ENCODE peak calls at places on chromosomes 7 and 10, in eight cellular contexts. B is A549, O is HCT116, J is HepG2, S is GM12878, I is K562, Z is H1, M is endothelial cell of umbilical vein. A is an unnamed sample.

GRCh38 chr7:55565693-55566092 is 6.6 kb downstream of the VOPP1 start:
- DNase-seq in B (no peak), O (peak), J (peak), S (no peak), I (no peak), Z (no peak), M (no peak), A (no peak)

GRCh38 chr10:93954299-93954698 is 39.4 kb upstream of the PLCE1 start:
- DNase-seq in B (no peak), O (no peak), J (no peak), S (no peak), I (no peak), Z (no peak), M (no peak), A (no peak)

GRCh38 chr10:59593768-59594167 is 115.9 kb downstream of the SLC16A9 start:
- DNase-seq in B (no peak), O (no peak), J (no peak), S (no peak), I (no peak), Z (no peak), M (no peak), A (no peak)

GRCh38 chr10:29142516-29143314 is 146.2 kb upstream of the LYZL1 start:
- DNase-seq in B (no peak), O (no peak), J (no peak), S (no peak), I (peak), Z (no peak), M (no peak), A (no peak)

GRCh38 chr7:107179326-107180163 is 10.7 kb downstream of the HBP1 start:
- DNase-seq in B (peak), O (peak), J (no peak), S (no peak), I (no peak), Z (no peak), M (no peak), A (no peak)

GRCh38 chr10:35778344-35778743 is 136.2 kb upstream of the FZD8 start:
- DNase-seq in B (no peak), O (no peak), J (no peak), S (no peak), I (no peak), Z (no peak), M (peak), A (peak)

GRCh38 chr7:110943686-110944350 is 147.1 kb upstream of the LRRN3 start:
- DNase-seq in B (no peak), O (no peak), J (no peak), S (no peak), I (no peak), Z (no peak), M (no peak), A (no peak)

GRCh38 chr7:149817836-149818535 is 20.2 kb upstream of the ZNF862 start:
- DNase-seq in B (no peak), O (no peak), J (no peak), S (no peak), I (no peak), Z (no peak), M (no peak), A (no peak)

GRCh38 chr7:141475678-141476077 is 75.5 kb upstream of the AGK start:
- DNase-seq in B (no peak), O (no peak), J (no peak), S (no peak), I (no peak), Z (no peak), M (no peak), A (no peak)

GRCh38 chr10:127527891-127528290 is 21.2 kb upstream of the NPS start:
- DNase-seq in B (no peak), O (no peak), J (no peak), S (no peak), I (no peak), Z (no peak), M (no peak), A (no peak)

GRCh38 chr7:29370531-29371314 is 176.1 kb downstream of the CHN2 start:
- DNase-seq in B (no peak), O (peak), J (peak), S (no peak), I (no peak), Z (no peak), M (no peak), A (no peak)

GRCh38 chr10:43225787-43226153 is 41.1 kb downstream of the RASGEF1A start:
- DNase-seq in B (no peak), O (no peak), J (no peak), S (no peak), I (no peak), Z (no peak), M (no peak), A (no peak)

GRCh38 chr10:34731885-34732701 is 83.0 kb downstream of the PARD3 start:
- DNase-seq in B (no peak), O (no peak), J (no peak), S (no peak), I (no peak), Z (no peak), M (peak), A (no peak)
- TF ChIP-seq MAX in B (peak), O (no peak), J (no peak), S (no peak), I (no peak), Z (no peak), M (no peak), A (no peak)

DNA sequence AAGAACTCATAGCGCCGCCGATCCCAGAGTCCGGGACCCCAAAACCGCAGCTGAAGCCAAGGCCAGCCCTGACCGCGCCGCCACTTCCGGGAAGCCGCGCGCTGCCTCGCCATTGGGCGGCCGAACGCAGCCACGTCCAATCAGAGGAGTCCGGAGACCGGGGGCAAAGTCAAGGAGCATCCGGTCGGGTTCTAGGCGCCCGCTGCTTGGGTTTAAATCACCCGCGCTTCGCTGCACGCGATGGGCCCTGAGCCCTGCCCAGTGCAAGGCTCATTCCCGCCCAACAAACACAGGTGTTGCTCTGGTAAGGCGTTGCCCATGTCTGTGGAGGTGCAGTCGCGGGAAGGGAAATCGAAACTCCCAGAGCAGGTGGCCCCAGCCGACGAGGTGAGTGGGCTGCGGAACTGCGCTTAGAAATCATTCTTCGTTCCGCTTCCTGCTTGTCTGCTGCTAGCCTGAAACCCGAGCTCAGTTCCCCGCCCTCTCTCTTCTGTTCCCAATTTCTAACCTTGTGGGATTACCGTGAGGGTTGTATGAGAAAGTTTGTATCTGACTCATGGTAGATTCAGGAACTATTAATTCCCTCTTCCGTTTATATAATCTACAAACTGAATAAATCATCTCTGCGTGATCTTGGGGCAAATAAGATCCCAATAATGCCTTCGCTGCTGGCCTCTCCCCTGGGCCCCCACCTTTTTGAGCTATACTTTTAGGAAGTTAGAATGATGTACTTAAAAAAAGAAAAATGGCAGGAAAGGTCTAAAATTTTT is at the start of gene DCLRE1C:
- DNase-seq in B (peak), O (peak), J (peak), S (peak), I (peak), Z (no peak), M (peak), A (peak)
- TF ChIP-seq POLR2A in B (peak), O (peak), J (peak), S (peak), I (peak), Z (peak), M (peak), A (peak)

DNA sequence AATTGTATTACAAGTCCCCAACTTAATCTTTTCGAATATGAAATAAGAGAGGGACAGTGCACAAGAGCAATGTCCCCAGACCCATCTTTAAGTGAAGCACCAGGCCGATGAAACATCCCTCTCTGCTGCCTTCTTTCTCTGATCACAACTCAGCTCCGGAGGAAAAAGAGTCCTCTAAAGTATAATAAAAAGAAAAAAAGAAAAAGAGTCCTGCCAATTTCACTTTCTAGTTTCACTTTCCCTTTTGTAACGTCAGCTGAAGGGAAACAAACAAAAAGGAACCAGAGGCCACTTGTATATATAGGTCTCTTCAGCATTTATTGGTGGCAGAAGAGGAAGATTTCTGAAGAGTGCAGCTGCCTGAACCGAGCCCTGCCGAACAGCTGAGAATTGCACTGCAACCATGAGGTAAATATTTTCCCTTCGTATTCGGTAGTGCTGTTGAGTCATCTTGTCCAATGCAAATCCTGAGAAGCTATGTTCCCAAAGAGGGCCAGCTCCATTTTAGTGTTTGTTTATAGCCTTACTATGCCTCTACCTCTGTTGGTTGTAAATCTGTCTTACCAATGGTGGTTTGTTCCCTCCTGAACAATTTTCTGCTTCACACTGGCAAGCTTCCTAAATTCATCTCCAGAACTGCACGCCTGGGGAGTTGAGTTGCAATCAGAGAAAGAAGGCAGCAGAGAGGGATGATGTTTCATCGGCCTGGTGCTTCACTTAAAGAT is at the start of gene IFIT2:
- DNase-seq in B (peak), O (no peak), J (peak), S (peak), I (peak), Z (no peak), M (peak), A (peak)
- H3K4me3 ChIP-seq in B (peak), O (peak), J (peak), S (peak), I (peak), Z (no peak), M (peak), A (peak)

DNA sequence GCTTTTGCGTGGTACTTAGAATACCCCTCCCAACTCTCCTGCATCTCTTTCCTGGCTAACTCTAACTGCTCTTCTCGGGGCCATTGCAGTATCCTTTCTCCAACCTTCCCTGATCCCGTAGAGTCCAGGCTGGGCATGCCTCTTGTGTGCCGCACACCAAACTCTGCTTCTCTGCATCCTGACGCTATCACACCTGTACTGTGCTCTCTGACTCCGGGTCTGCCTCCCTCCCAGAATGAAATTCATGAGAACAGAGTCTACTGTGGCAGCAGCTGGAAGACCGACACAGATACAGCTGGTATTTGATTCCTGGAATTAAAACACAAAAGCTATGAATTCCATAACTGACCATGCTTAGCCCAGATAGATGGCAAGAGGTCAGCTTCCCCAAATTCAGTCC is 60.9 kb downstream of the C10orf67 start:
- DNase-seq in B (no peak), O (no peak), J (no peak), S (no peak), I (no peak), Z (no peak), M (no peak), A (no peak)
- TF ChIP-seq MAX in B (no peak), O (no peak), J (no peak), S (no peak), I (no peak), Z (no peak), M (no peak), A (no peak)

GRCh38 chr7:130942211-130942964 is 208.4 kb upstream of the KLF14 start:
- DNase-seq in B (peak), O (no peak), J (peak), S (no peak), I (peak), Z (no peak), M (peak), A (no peak)

GRCh38 chr7:130940326-130940725 is 206.3 kb upstream of the KLF14 start:
- DNase-seq in B (no peak), O (no peak), J (no peak), S (no peak), I (no peak), Z (no peak), M (no peak), A (no peak)

GRCh38 chr7:130943336-130943901 is 209.4 kb upstream of the KLF14 start:
- DNase-seq in B (peak), O (no peak), J (no peak), S (no peak), I (peak), Z (no peak), M (peak), A (peak)

GRCh38 chr7:130940907-130941306 is 206.9 kb upstream of the KLF14 start:
- DNase-seq in B (no peak), O (no peak), J (no peak), S (no peak), I (no peak), Z (no peak), M (no peak), A (no peak)

DNA sequence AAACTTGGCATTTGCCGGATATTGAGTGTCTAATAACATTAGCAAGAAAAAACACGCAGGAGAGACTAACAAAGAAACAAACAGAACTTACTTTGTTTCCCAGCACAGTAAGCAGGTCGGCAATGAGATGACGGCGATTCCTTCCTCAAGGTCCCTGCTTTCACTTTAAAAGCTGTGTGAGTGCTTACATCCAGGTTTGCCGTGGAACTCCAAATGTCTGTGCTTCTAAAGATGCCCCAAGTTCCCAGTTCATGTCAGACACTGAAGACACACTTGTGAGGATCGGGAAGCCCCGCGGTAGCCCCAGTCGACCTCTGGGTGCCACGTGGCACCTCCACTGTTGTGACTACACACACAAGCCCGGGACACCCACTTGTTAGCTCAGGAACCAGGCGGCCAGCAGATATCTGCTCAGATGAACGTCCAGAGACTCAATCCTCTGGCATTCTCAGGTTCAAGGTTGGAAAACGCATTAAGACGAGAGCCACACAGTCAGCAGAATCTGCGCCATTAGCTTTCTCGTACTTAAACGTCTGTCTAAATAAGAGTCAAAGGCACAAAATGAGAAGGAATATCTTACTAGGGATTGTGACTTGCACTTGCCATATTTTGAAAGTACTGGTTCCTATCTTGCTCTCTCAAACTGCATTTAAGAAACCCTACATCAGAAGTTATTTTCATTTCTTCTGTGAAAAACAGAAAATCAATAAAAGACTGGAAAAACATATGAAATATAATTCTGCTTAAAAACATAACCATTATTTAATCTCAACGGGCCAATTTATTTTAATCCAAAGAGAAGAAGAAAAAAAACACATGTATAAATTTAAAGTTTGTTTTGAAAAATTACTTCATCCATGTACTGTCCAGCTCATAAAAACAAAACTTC is 207.6 kb upstream of the KLF14 start:
- DNase-seq in B (peak), O (no peak), J (peak), S (no peak), I (peak), Z (no peak), M (peak), A (peak)
- TF ChIP-seq POLR2A in B (no peak), O (no peak), J (peak), S (peak), I (peak), Z (no peak), M (no peak), A (no peak)